ENCODE peak calls at places on chromosomes 12 and 14, in seven cellular contexts. P is astrocyte of the spinal cord; Y is brain microvascular endothelial cell; N is sigmoid colon; B is activated T-helper 1 cell treated with anti-CD3 and anti-CD28 coated beads, Interleukin-2, amount 50 U/mL, for 16 hours; Q is stimulated activated CD4-positive, alpha-beta T cell treated with anti-CD3 and anti-CD28 coated beads, Interleukin-12 subunit alpha, Interleukin-12 subunit beta, amount 100 ng/mL, for 4 hours; S is AG10803. A is an unnamed sample.

GRCh38 chr14:105026033-105026785 is 5.3 kb upstream of the CDCA4 start:
- DNase-seq in P (peak), Y (peak), N (no peak), B (no peak), Q (no peak), S (peak), A (no peak)

GRCh38 chr12:122969657-122970056 is 3.4 kb upstream of the ABCB9 start:
- DNase-seq in P (no peak), Y (no peak), N (no peak), B (no peak), Q (no peak), S (no peak), A (no peak)

GRCh38 chr12:51887476-51888315 is at the start of gene ANKRD33:
- DNase-seq in P (no peak), Y (no peak), N (peak), B (no peak), Q (no peak), S (no peak), A (peak)

GRCh38 chr12:52389313-52390207 is 4.1 kb upstream of the KRT84 start:
- DNase-seq in P (no peak), Y (no peak), N (peak), B (no peak), Q (no peak), S (peak), A (no peak)

GRCh38 chr12:62032838-62033237 is 227.4 kb upstream of the USP15 start:
- DNase-seq in P (no peak), Y (no peak), N (no peak), B (no peak), Q (no peak), S (no peak), A (no peak)

GRCh38 chr12:124441443-124442190 is 125.8 kb downstream of the NCOR2 start:
- DNase-seq in P (peak), Y (peak), N (no peak), B (no peak), Q (no peak), S (peak), A (no peak)

GRCh38 chr12:14618990-14619389 is 51.3 kb upstream of the PLBD1 start:
- DNase-seq in P (peak), Y (peak), N (no peak), B (no peak), Q (no peak), S (peak), A (no peak)

GRCh38 chr14:36070056-36071043 is 106.2 kb downstream of the PTCSC3 start:
- DNase-seq in P (peak), Y (peak), N (no peak), B (no peak), Q (peak), S (peak), A (peak)

GRCh38 chr12:70788774-70789173 is 131.8 kb downstream of the PTPRR start:
- DNase-seq in P (no peak), Y (no peak), N (no peak), B (no peak), Q (no peak), S (no peak), A (no peak)